ENCODE peak calls at places on chromosomes 6 and 20, in eight cellular contexts. Z, C, Y, O, L, G, F and E are unnamed samples.

GRCh38 chr6:79269877-79270276 is 35.4 kb upstream of the HMGN3 start:
- DNase-seq in Z (no peak), Y (no peak), F (no peak), G (no peak), O (no peak), C (no peak), L (no peak), E (peak)

GRCh38 chr20:14497004-14497403 is 159.6 kb upstream of the FLRT3 start:
- DNase-seq in Y (no peak), G (no peak), Z (no peak), O (no peak), F (no peak), C (no peak), L (no peak), E (no peak)

GRCh38 chr6:155314773-155315515 is 660 bp upstream of the TFB1M start:
- DNase-seq in Z (no peak), L (peak), O (no peak), Y (no peak), C (peak), F (no peak), G (peak), E (peak)

GRCh38 chr6:125631165-125631564 is 118.3 kb upstream of the HEY2 start:
- DNase-seq in F (no peak), G (no peak), L (no peak), C (no peak), Y (no peak), O (no peak), Z (no peak), E (no peak)

GRCh38 chr6:170270984-170271593 is 19.8 kb downstream of the DLL1 start:
- DNase-seq in L (no peak), O (no peak), Z (no peak), F (no peak), G (no peak), Y (no peak), C (no peak), E (no peak)

GRCh38 chr6:37979392-37980221 is 160.1 kb downstream of the ZFAND3 start:
- DNase-seq in F (no peak), Z (no peak), G (no peak), C (no peak), L (no peak), O (no peak), Y (no peak), E (no peak)

GRCh38 chr6:79694623-79695311 is 63.6 kb downstream of the SH3BGRL2 start:
- DNase-seq in L (no peak), O (no peak), F (no peak), G (no peak), Y (no peak), Z (no peak), C (no peak), E (no peak)

GRCh38 chr6:66496659-66497058 is 789.6 kb upstream of the EYS start:
- DNase-seq in Y (no peak), G (no peak), Z (no peak), F (peak), L (peak), O (no peak), C (no peak), E (no peak)

GRCh38 chr6:106511274-106512047 is 117.8 kb downstream of the RTN4IP1 start:
- DNase-seq in O (peak), G (peak), Z (peak), Y (peak), C (no peak), L (peak), F (no peak), E (no peak)

GRCh38 chr6:116088946-116089345 is 11.7 kb upstream of the NT5DC1 start:
- DNase-seq in F (no peak), Z (no peak), Y (no peak), L (no peak), G (no peak), O (no peak), C (no peak), E (no peak)

GRCh38 chr6:118565317-118565960 is 17.3 kb downstream of the PLN start:
- DNase-seq in Z (peak), F (peak), L (peak), G (no peak), Y (peak), O (no peak), C (peak), E (no peak)

GRCh38 chr20:64116541-64117423 is 9.4 kb upstream of the NPBWR2 start:
- DNase-seq in G (peak), Y (no peak), F (no peak), L (no peak), O (no peak), C (no peak), Z (no peak), E (no peak)

GRCh38 chr20:10521068-10521834 is 86.1 kb downstream of the SLX4IP start:
- DNase-seq in L (no peak), Y (no peak), Z (no peak), O (no peak), G (no peak), F (peak), C (peak), E (peak)

GRCh38 chr6:108621117-108621516 is 60.4 kb downstream of the FOXO3 start:
- DNase-seq in Y (no peak), F (no peak), Z (no peak), O (no peak), L (no peak), G (no peak), C (no peak), E (no peak)

GRCh38 chr6:107711412-107711811 is 112.7 kb downstream of the SCML4 start:
- DNase-seq in G (no peak), F (no peak), Y (peak), Z (no peak), L (no peak), C (no peak), O (no peak), E (no peak)

GRCh38 chr20:61986762-61987321 is 78.8 kb downstream of the TAF4 start:
- DNase-seq in C (no peak), F (no peak), Y (no peak), Z (no peak), L (no peak), G (no peak), O (peak), E (no peak)

GRCh38 chr6:45647341-45648138 is 269.8 kb upstream of the SUPT3H start:
- DNase-seq in Z (no peak), L (no peak), F (no peak), Y (no peak), G (no peak), C (no peak), O (no peak), E (no peak)

GRCh38 chr6:112337209-112337638 is 9.9 kb upstream of the RFPL4B start:
- DNase-seq in F (peak), C (peak), Z (no peak), L (peak), G (no peak), O (peak), Y (no peak), E (peak)

GRCh38 chr6:113860165-113860955 is 3.2 kb downstream of the MARCKS start:
- DNase-seq in L (no peak), C (no peak), G (peak), Y (no peak), O (peak), Z (no peak), F (no peak), E (no peak)

GRCh38 chr6:156585859-156586258 is 191.3 kb upstream of the ARID1B start:
- DNase-seq in C (no peak), L (no peak), G (no peak), Z (no peak), O (no peak), F (no peak), Y (no peak), E (no peak)

GRCh38 chr6:154732538-154732823 is 735 bp upstream of the SCAF8 start:
- DNase-seq in G (no peak), C (no peak), L (no peak), Z (no peak), Y (no peak), O (no peak), F (no peak), E (no peak)

GRCh38 chr20:10541668-10542411 is 106.7 kb downstream of the SLX4IP start:
- DNase-seq in G (no peak), L (no peak), C (no peak), Y (no peak), O (no peak), Z (no peak), F (no peak), E (no peak)

GRCh38 chr20:8399963-8400362 is 267.9 kb downstream of the PLCB1 start:
- DNase-seq in O (no peak), C (no peak), Z (peak), Y (no peak), F (no peak), G (no peak), L (peak), E (no peak)

GRCh38 chr20:24194133-24194532 is 205.6 kb upstream of the GGTLC1 start:
- DNase-seq in F (no peak), Y (no peak), Z (no peak), L (no peak), O (no peak), C (no peak), G (no peak), E (no peak)

GRCh38 chr20:53406580-53406979 is 187.1 kb downstream of the ZNF217 start:
- DNase-seq in F (no peak), Z (no peak), L (no peak), G (no peak), Y (no peak), O (no peak), C (no peak), E (no peak)

GRCh38 chr20:53412600-53413187 is 180.9 kb downstream of the ZNF217 start:
- DNase-seq in F (no peak), G (no peak), O (no peak), Z (no peak), L (no peak), C (no peak), Y (no peak), E (no peak)

GRCh38 chr20:53411129-53411528 is 182.5 kb downstream of the ZNF217 start:
- DNase-seq in F (no peak), C (no peak), G (no peak), O (no peak), Z (no peak), Y (no peak), L (no peak), E (no peak)

GRCh38 chr20:53408728-53409157 is 184.9 kb downstream of the ZNF217 start:
- DNase-seq in Z (no peak), O (no peak), F (no peak), G (no peak), C (no peak), L (no peak), Y (no peak), E (no peak)

DNA sequence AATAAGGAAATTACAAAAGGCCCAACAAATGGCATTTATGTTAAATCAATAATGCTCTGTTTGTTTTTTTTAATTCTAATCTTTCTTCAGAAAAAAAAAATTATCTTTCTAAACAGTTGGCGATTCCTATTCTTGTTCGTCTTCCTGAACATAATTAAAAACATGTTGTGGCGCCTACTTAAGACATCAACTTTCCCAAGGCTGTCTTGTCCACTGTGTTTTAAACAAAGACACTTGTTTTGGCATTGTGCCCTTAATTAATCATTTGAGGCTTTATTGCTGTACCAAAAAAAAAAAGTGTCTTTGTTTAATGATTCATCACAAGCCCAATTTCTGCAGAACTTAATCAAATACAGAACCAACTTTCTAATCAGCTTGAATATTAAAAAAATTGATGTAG is 184.5 kb downstream of the ZNF217 start:
- DNase-seq in F (no peak), O (no peak), L (no peak), G (no peak), Y (no peak), Z (no peak), C (no peak), E (no peak)
- H3K4me3 ChIP-seq in F (no peak), O (no peak), L (no peak), G (no peak), Y (no peak), Z (no peak), C (no peak), E (no peak)

GRCh38 chr6:158481612-158482473 is 78.0 kb upstream of the TMEM181 start:
- DNase-seq in L (no peak), F (no peak), O (no peak), C (peak), Y (no peak), Z (no peak), G (no peak), E (peak)
- H3K4me3 ChIP-seq in L (no peak), F (no peak), O (no peak), C (no peak), Y (no peak), Z (no peak), G (no peak), E (no peak)

GRCh38 chr20:51444922-51445438 is 97.5 kb downstream of the NFATC2 start:
- DNase-seq in Z (no peak), Y (no peak), C (no peak), O (no peak), G (no peak), F (no peak), L (no peak), E (no peak)

GRCh38 chr20:51447097-51447764 is 95.3 kb downstream of the NFATC2 start:
- DNase-seq in Z (no peak), G (no peak), O (peak), C (peak), L (no peak), Y (no peak), F (peak), E (peak)

GRCh38 chr20:51445591-51445990 is 96.9 kb downstream of the NFATC2 start:
- DNase-seq in G (no peak), L (no peak), F (no peak), Y (no peak), C (no peak), O (no peak), Z (no peak), E (no peak)

GRCh38 chr20:51446656-51447055 is 95.9 kb downstream of the NFATC2 start:
- DNase-seq in C (peak), Y (no peak), G (no peak), L (no peak), F (peak), O (peak), Z (no peak), E (peak)

GRCh38 chr20:51446230-51446629 is 96.3 kb downstream of the NFATC2 start:
- DNase-seq in C (no peak), Z (no peak), F (no peak), Y (no peak), O (no peak), L (no peak), G (no peak), E (no peak)
- H3K4me3 ChIP-seq in C (no peak), Z (no peak), F (no peak), Y (no peak), O (no peak), L (no peak), G (no peak), E (no peak)

GRCh38 chr6:159977242-159978214 is 8.6 kb downstream of the IGF2R start:
- DNase-seq in C (no peak), O (peak), L (no peak), Z (no peak), F (no peak), Y (no peak), G (no peak), E (no peak)
- H3K4me3 ChIP-seq in C (no peak), O (no peak), L (no peak), Z (peak), F (no peak), Y (no peak), G (no peak), E (no peak)

DNA sequence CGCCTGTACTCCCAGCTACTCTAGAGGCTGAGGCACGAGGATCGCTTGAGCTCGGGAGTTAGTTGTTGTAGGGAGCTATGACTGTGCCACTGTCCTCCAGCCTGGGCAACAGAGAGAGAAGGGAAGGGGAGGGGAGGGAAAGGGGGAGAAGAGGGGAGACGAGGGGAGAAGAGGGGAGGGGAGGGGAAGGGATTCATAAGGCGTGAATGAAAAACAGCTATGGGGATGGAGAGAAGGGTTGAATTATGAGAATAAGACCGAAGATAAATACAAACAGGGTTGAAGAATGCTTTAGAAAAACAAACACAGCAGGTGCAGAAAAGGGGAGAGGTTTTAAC is 106.0 kb downstream of the TRIM27 start:
- DNase-seq in F (no peak), O (no peak), Y (no peak), G (no peak), Z (no peak), C (no peak), L (no peak), E (no peak)
- H3K4me3 ChIP-seq in F (no peak), O (no peak), Y (no peak), G (no peak), Z (no peak), C (peak), L (no peak), E (no peak)

DNA sequence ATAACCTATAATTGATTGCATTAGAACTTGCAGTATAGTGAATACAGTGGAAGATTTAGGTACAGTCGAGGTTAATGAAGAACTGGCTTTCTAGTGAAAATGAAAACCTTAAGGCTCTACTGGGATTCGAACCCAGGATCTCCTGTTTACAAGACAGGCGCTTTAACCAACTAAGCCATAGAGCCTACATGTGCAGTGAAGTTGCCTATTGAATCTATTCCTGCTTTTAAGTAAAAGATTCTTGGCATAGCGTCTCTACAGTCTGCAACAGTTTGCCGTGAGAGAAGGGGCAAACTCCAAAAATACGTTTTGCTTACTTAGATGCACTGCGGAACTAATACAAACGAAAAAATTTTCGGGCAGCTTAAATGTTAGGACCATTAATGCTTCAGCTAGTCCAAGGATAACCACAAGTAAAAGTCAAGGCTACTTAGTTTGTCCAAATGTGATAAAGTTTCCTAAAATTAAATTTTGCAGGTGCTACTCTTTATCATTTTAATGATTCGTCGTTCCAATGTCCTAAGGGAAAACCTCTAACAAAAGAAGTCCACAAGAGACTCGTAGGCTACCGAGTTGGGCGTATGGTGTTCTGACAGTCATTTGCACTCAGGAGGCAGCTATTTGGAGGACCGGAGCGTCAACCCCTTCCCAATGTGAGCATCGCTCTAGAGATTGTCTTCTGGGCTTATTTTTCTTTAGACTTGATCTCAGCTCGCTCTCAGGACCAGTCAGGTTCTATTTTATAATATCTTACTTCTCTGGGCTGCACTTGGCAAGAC is 31.3 kb upstream of the ZSCAN23 start:
- DNase-seq in Z (peak), G (no peak), F (peak), Y (peak), C (peak), O (no peak), L (peak), E (peak)
- H3K4me3 ChIP-seq in Z (peak), G (no peak), F (peak), Y (no peak), C (peak), O (peak), L (no peak), E (peak)

DNA sequence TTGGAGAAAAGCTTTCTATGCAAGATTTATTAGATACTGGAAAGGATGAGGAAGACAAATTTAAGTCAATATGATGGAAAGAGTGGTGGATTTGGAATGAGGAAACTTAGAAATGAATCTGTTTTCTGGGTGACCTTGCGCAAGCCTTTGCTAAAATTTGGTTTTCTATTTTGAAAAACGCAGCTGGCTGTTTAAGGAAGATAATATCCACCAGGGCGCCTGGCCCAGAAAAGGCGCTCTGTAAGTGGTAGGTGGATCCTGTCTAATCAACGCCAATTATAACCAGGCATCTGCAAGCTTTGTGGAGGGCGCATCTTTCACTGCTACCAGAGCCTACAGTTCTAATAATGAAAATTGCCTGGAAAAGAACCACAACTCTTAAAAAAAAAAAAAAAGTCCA is 398 bp upstream of the SPATS1 start:
- DNase-seq in G (no peak), L (no peak), O (peak), F (no peak), Z (no peak), Y (no peak), C (no peak), E (no peak)
- H3K4me3 ChIP-seq in G (peak), L (no peak), O (no peak), F (no peak), Z (no peak), Y (no peak), C (no peak), E (no peak)

GRCh38 chr20:41650221-41650948 is 32.2 kb upstream of the CHD6 start:
- DNase-seq in O (no peak), F (no peak), C (no peak), L (peak), G (no peak), Y (no peak), Z (no peak), E (no peak)
- H3K4me3 ChIP-seq in O (no peak), F (no peak), C (no peak), L (no peak), G (no peak), Y (no peak), Z (no peak), E (no peak)

DNA sequence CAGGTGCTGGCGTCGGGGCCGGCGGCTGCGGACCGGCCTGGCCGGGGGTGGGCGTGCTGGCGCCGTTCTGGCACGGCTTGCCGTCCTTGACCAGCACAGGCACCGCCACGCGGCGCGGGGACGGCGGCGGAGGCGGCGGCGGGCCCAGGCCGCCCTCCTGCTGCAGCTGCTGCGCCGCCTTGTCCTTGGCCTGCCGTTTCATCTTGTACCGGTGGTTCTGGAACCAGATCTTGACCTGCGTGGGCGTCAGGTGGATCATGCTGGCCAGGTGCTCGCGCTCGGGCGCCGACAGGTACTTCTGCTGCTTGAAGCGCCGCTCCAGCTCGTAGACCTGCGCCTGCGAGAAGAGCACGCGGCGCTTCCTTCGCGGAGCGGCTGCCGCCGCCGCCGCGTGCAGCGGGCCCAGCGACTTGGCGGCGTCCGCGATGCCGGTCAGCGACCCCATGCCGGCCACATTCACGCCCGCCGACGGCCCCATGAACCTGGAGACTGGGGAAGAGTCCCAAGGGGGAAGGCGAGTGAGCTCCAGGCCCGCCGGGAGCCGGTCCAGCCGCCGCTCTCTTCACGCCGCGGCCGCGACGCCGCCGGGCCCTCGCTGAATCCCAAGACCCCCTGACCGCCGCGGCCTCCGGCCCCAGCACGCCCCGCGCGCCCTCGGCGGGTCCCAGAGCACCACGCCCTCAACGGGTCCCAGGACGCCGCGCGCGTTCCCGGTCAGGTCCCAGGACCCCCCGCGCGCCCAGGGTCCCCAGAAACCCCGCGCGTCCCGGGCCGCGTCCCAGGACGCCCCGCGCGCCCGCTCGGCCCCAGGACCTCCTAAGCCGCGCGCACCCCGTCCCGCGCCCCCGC is 1.1 kb downstream of the NKX2-4 start:
- DNase-seq in Z (no peak), Y (peak), C (no peak), L (no peak), O (peak), F (no peak), G (peak), E (no peak)
- H3K4me3 ChIP-seq in Z (no peak), Y (no peak), C (peak), L (no peak), O (no peak), F (peak), G (no peak), E (no peak)